ENCODE peak calls at places on chromosomes 5 and 9, in ten cellular contexts. T is A549, G is lower leg skin, E is endothelial cell, F is Caco-2, A is BE2C, X is GM13976, R is WTC11, D is pancreas, I is HCT116. L is an unnamed sample.

GRCh38 chr5:139451176-139451575 is 11.4 kb downstream of the ECSCR start:
- DNase-seq in T (no peak), G (no peak), E (no peak), F (no peak), A (no peak), X (no peak), R (no peak), D (no peak), I (no peak), L (no peak)

GRCh38 chr5:157596449-157596848 is 20.9 kb upstream of the ADAM19 start:
- DNase-seq in T (no peak), G (no peak), E (no peak), F (no peak), A (no peak), X (no peak), R (no peak), D (no peak), I (no peak), L (no peak)

GRCh38 chr9:135306699-135307098 is 172.9 kb upstream of the PPP1R26 start:
- DNase-seq in T (no peak), G (no peak), E (no peak), F (no peak), A (no peak), X (no peak), R (no peak), D (no peak), I (no peak), L (no peak)

GRCh38 chr9:136695435-136695895 is 8.2 kb upstream of the AGPAT2 start:
- DNase-seq in T (no peak), G (no peak), E (no peak), F (no peak), A (no peak), X (no peak), R (no peak), D (peak), I (peak), L (no peak)

GRCh38 chr5:56876325-56876724 is 33.1 kb upstream of the SETD9 start:
- DNase-seq in T (no peak), G (no peak), E (no peak), F (no peak), A (no peak), X (no peak), R (no peak), D (no peak), I (no peak), L (no peak)

GRCh38 chr5:132228241-132229035 is 785 bp upstream of the P4HA2 start:
- DNase-seq in T (peak), G (no peak), E (no peak), F (peak), A (no peak), X (no peak), R (no peak), D (peak), I (no peak), L (no peak)

GRCh38 chr5:140309706-140310249 is 6.9 kb upstream of the PFDN1 start:
- DNase-seq in T (no peak), G (no peak), E (no peak), F (no peak), A (no peak), X (no peak), R (no peak), D (no peak), I (no peak), L (no peak)

GRCh38 chr9:13437898-13438297 is 158.4 kb upstream of the MPDZ start:
- DNase-seq in T (no peak), G (no peak), E (no peak), F (no peak), A (no peak), X (no peak), R (no peak), D (no peak), I (no peak), L (no peak)

GRCh38 chr5:133347039-133347438 is 265.3 kb downstream of the FSTL4 start:
- DNase-seq in T (peak), G (no peak), E (no peak), F (peak), A (peak), X (no peak), R (no peak), D (no peak), I (peak), L (peak)

GRCh38 chr5:6491548-6492290 is 43.1 kb downstream of the UBE2QL1 start:
- DNase-seq in T (no peak), G (no peak), E (no peak), F (no peak), A (no peak), X (no peak), R (no peak), D (no peak), I (no peak), L (no peak)

GRCh38 chr9:69097053-69097452 is 61.5 kb downstream of the FXN start:
- DNase-seq in T (no peak), G (no peak), E (no peak), F (peak), A (no peak), X (no peak), R (no peak), D (no peak), I (no peak), L (no peak)

GRCh38 chr5:143606043-143606752 is 202.7 kb upstream of the NR3C1 start:
- DNase-seq in T (no peak), G (no peak), E (no peak), F (no peak), A (no peak), X (peak), R (no peak), D (no peak), I (no peak), L (peak)

GRCh38 chr5:139668064-139668880 is 20.1 kb downstream of the CXXC5 start:
- DNase-seq in T (no peak), G (no peak), E (peak), F (no peak), A (peak), X (peak), R (no peak), D (no peak), I (no peak), L (peak)

GRCh38 chr9:83698976-83699585 is 8.7 kb downstream of the UBQLN1 start:
- DNase-seq in T (no peak), G (no peak), E (no peak), F (no peak), A (no peak), X (no peak), R (no peak), D (no peak), I (no peak), L (no peak)

GRCh38 chr9:70579686-70580085 is 165.2 kb upstream of the KLF9 start:
- DNase-seq in T (no peak), G (no peak), E (no peak), F (no peak), A (no peak), X (no peak), R (no peak), D (no peak), I (no peak), L (no peak)

GRCh38 chr9:70577671-70578070 is 163.2 kb upstream of the KLF9 start:
- DNase-seq in T (no peak), G (no peak), E (no peak), F (no peak), A (no peak), X (no peak), R (no peak), D (no peak), I (no peak), L (no peak)

GRCh38 chr9:70580593-70581195 is 166.2 kb upstream of the KLF9 start:
- DNase-seq in T (no peak), G (no peak), E (no peak), F (no peak), A (no peak), X (no peak), R (no peak), D (no peak), I (no peak), L (no peak)

GRCh38 chr9:70576121-70576520 is 161.7 kb upstream of the KLF9 start:
- DNase-seq in T (no peak), G (no peak), E (no peak), F (no peak), A (no peak), X (no peak), R (no peak), D (no peak), I (no peak), L (no peak)

GRCh38 chr9:70578720-70579119 is 164.3 kb upstream of the KLF9 start:
- DNase-seq in T (no peak), G (no peak), E (no peak), F (no peak), A (peak), X (no peak), R (no peak), D (no peak), I (no peak), L (no peak)
- TF ChIP-seq CTCF in T (no peak), G (no peak), E (no peak), F (no peak), A (peak), X (no peak), R (no peak), D (no peak), I (peak), L (no peak)

DNA sequence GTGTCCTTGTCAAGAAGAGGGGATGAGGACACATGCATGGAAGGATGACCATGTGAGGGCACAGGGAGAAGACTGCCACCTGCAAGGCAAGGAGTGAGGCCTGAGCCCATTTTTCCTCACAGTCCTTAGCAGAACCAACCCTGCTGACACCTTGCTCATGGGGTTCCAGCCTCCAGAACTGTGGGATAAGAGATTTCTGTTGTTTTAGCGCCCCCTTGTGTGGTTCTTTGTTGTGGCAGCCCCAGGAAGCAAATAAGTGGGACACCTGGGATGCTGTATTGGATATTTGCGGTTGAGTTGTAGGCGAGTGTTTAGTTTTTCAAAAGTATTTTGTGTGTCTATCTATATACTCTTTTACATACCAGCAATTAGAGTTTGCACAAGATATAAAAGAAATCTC is 206.4 kb downstream of the NXNL2 start:
- DNase-seq in T (no peak), G (no peak), E (no peak), F (no peak), A (peak), X (no peak), R (peak), D (no peak), I (no peak), L (no peak)
- TF ChIP-seq CTCF in T (peak), G (no peak), E (peak), F (no peak), A (peak), X (peak), R (peak), D (no peak), I (peak), L (no peak)

GRCh38 chr5:12488161-12488560 is 583.9 kb upstream of the CTNND2 start:
- DNase-seq in T (no peak), G (no peak), E (no peak), F (no peak), A (no peak), X (no peak), R (no peak), D (no peak), I (no peak), L (no peak)
- TF ChIP-seq CTCF in T (no peak), G (no peak), E (no peak), F (no peak), A (no peak), X (no peak), R (no peak), D (no peak), I (no peak), L (no peak)

GRCh38 chr9:131642496-131643083 is 97.3 kb downstream of the PRRT1B start:
- DNase-seq in T (no peak), G (no peak), E (no peak), F (no peak), A (no peak), X (peak), R (no peak), D (no peak), I (no peak), L (peak)

GRCh38 chr9:131639771-131640437 is 94.6 kb downstream of the PRRT1B start:
- DNase-seq in T (no peak), G (no peak), E (no peak), F (no peak), A (no peak), X (no peak), R (no peak), D (no peak), I (no peak), L (no peak)

GRCh38 chr9:131645078-131645776 is 94.6 kb downstream of the RAPGEF1 start:
- DNase-seq in T (no peak), G (no peak), E (no peak), F (no peak), A (no peak), X (no peak), R (no peak), D (no peak), I (no peak), L (no peak)

GRCh38 chr9:131640438-131641181 is 95.3 kb downstream of the PRRT1B start:
- DNase-seq in T (no peak), G (no peak), E (no peak), F (no peak), A (no peak), X (no peak), R (no peak), D (no peak), I (no peak), L (no peak)

DNA sequence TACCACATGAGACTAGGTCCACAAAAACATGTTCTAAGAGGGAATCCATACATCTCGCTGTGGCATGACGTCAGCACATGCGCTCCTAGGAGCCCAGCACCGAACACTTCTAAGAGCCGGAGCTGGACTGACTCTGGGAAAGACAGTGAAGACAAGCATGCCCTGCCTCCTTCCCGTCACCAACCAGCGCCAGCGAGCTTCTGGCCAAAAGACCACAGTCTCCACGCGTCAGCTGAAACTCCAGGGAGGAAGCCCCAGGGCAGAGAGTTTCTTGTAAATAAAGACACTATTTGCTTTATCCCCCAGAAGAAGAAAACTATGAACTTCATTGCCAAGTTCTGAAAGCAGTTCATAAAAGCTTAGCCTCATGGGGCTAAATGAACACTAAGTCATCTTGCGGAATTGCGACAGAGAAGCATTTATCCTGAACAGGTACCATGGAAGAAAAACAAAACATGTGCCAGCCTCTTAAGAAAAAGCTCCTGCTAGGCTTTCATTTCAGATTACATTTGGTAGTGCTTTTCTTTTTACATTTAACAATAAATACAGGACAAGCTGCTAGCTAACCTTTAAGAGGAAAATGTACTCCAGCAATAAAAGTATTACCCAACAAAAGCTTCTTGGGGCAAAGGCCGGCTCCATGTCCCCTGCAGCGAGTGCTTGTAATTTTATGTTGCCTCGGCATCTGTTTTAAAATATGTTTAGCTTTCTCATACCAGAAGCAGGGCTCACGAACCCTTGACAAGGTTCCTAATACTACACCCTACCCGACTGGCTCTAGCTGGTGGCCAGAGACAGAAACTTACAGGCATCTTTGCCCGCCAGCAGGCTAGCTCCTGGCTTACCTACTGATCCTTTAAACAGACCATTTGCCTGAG is 96.5 kb downstream of the PRRT1B start:
- DNase-seq in T (no peak), G (no peak), E (no peak), F (no peak), A (no peak), X (no peak), R (no peak), D (no peak), I (no peak), L (no peak)
- TF ChIP-seq CTCF in T (no peak), G (no peak), E (no peak), F (no peak), A (no peak), X (no peak), R (no peak), D (no peak), I (no peak), L (no peak)

GRCh38 chr5:124738751-124739559 is 7.5 kb downstream of the ZNF608 start:
- DNase-seq in T (no peak), G (no peak), E (peak), F (peak), A (peak), X (no peak), R (no peak), D (no peak), I (no peak), L (no peak)
- TF ChIP-seq CTCF in T (no peak), G (no peak), E (peak), F (no peak), A (peak), X (no peak), R (no peak), D (no peak), I (peak), L (no peak)

GRCh38 chr9:124411514-124412227 is 3.6 kb downstream of the PSMB7 start:
- DNase-seq in T (no peak), G (no peak), E (no peak), F (no peak), A (no peak), X (no peak), R (no peak), D (no peak), I (no peak), L (no peak)

GRCh38 chr9:124414612-124415011 is 630 bp downstream of the PSMB7 start:
- DNase-seq in T (no peak), G (no peak), E (no peak), F (no peak), A (no peak), X (no peak), R (no peak), D (no peak), I (no peak), L (no peak)

GRCh38 chr9:124412228-124412575 is 3.0 kb downstream of the PSMB7 start:
- DNase-seq in T (no peak), G (no peak), E (no peak), F (no peak), A (no peak), X (no peak), R (no peak), D (no peak), I (no peak), L (no peak)

GRCh38 chr9:124409410-124409809 is 5.8 kb downstream of the PSMB7 start:
- DNase-seq in T (no peak), G (no peak), E (no peak), F (no peak), A (no peak), X (no peak), R (no peak), D (no peak), I (no peak), L (no peak)

GRCh38 chr9:124410321-124410913 is 4.8 kb downstream of the PSMB7 start:
- DNase-seq in T (no peak), G (no peak), E (no peak), F (no peak), A (no peak), X (no peak), R (no peak), D (no peak), I (no peak), L (no peak)
- TF ChIP-seq CTCF in T (peak), G (no peak), E (peak), F (peak), A (peak), X (no peak), R (no peak), D (no peak), I (peak), L (no peak)

GRCh38 chr5:107875834-107876233 is 205.1 kb upstream of the EFNA5 start:
- DNase-seq in T (no peak), G (peak), E (no peak), F (no peak), A (no peak), X (no peak), R (no peak), D (no peak), I (peak), L (no peak)
- TF ChIP-seq CTCF in T (no peak), G (no peak), E (no peak), F (no peak), A (no peak), X (no peak), R (no peak), D (no peak), I (peak), L (no peak)

GRCh38 chr5:180191716-180192115 is 17.3 kb downstream of the RASGEF1C start:
- DNase-seq in T (no peak), G (no peak), E (no peak), F (no peak), A (no peak), X (no peak), R (no peak), D (no peak), I (no peak), L (no peak)
- TF ChIP-seq CTCF in T (no peak), G (no peak), E (no peak), F (no peak), A (no peak), X (no peak), R (no peak), D (no peak), I (no peak), L (no peak)

DNA sequence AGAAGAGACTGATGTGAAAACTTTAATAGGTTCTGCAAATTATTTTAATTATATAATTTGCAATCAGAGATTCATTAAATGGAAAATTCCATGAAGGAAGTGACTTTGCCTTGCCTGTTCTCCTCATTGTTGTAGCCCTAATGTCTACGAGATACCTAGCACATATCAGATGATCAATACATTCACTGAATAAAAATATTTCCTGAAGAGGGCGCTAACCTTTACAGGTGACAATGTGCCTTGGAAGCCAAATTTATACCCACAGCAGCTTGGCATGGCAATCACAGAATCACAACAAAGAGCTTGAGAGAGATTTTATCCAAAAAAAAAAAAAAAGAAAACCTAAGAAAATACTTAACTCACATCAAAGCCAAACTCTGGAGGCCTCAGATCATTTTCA is 17.4 kb downstream of the HAUS6 start:
- DNase-seq in T (peak), G (no peak), E (no peak), F (no peak), A (no peak), X (peak), R (no peak), D (no peak), I (peak), L (peak)
- TF ChIP-seq CTCF in T (peak), G (no peak), E (peak), F (no peak), A (peak), X (peak), R (peak), D (no peak), I (peak), L (peak)

L was measured in GM10248.